ENCODE peak calls at places on chromosomes 7 and 10, in six cellular contexts. Y is cardiac muscle cell, X is GM23248, I is kidney, Z is lower leg skin, E is transverse colon. Q is an unnamed sample.
A peak's percentile ranks its signal among the peaks of the same experiment; 100 is the strongest.

GRCh38 chr7:90946711-90947501 is 317.3 kb upstream of the FZD1 start:
- DNase-seq in Y (no peak), E (no peak), Z (no peak), X (no peak), I (no peak), Q (no peak)

GRCh38 chr7:13778967-13779366 is 210.5 kb downstream of the ETV1 start:
- DNase-seq in Z (no peak), E (no peak), Y (peak; percentile 10), I (no peak), X (peak; percentile 74), Q (no peak)

GRCh38 chr7:45239486-45239885 is 81.9 kb downstream of the RAMP3 start:
- DNase-seq in E (no peak), Y (peak; percentile 43), I (no peak), Z (no peak), X (peak; percentile 93), Q (peak; percentile 2)

GRCh38 chr7:28900311-28900710 is 57.8 kb downstream of the TRIL start:
- DNase-seq in Y (no peak), X (no peak), I (no peak), Z (no peak), E (no peak), Q (no peak)

GRCh38 chr10:88243847-88244730 is 339.0 kb downstream of the RNLS start:
- DNase-seq in I (peak; percentile 87), X (no peak), Z (peak; percentile 28), E (peak; percentile 66), Y (peak; percentile 96), Q (peak; percentile 48)

GRCh38 chr7:20197837-20198236 is 19.3 kb downstream of the MACC1 start:
- DNase-seq in Y (no peak), I (no peak), X (no peak), E (no peak), Z (no peak), Q (no peak)

GRCh38 chr7:134289423-134289822 is 27.3 kb downstream of the SLC35B4 start:
- DNase-seq in E (no peak), X (peak; percentile 70), Z (peak; percentile 17), I (no peak), Y (no peak), Q (no peak)

GRCh38 chr10:59098387-59098786 is 78.1 kb upstream of the PHYHIPL start:
- DNase-seq in E (peak; percentile 11), I (no peak), X (peak; percentile 73), Z (no peak), Y (peak; percentile 74), Q (peak; percentile 53)

GRCh38 chr7:101659706-101660105 is 30.6 kb upstream of the MYL10 start:
- DNase-seq in I (no peak), Z (no peak), Y (no peak), X (no peak), E (no peak), Q (no peak)

GRCh38 chr7:78587443-78588044 is 789.0 kb downstream of the PHTF2 start:
- DNase-seq in X (peak; percentile 61), I (no peak), Z (no peak), Y (peak; percentile 14), E (no peak), Q (no peak)

GRCh38 chr7:39602351-39602750 is 21.0 kb upstream of the RALA start:
- DNase-seq in Y (no peak), X (peak; percentile 64), I (no peak), Z (no peak), E (no peak), Q (no peak)

GRCh38 chr7:14691034-14691433 is 211.5 kb downstream of the DGKB start:
- DNase-seq in X (no peak), Z (no peak), E (no peak), Y (no peak), I (no peak), Q (no peak)

GRCh38 chr10:51224610-51225230 is 150.4 kb downstream of the PRKG1 start:
- DNase-seq in E (no peak), I (no peak), Z (no peak), Y (peak; percentile 80), X (peak; percentile 86), Q (peak; percentile 60)
- H3K4me3 ChIP-seq in E (no peak overlapping the region), I (no peak overlapping the region), Z (no peak overlapping the region), Y (no peak overlapping the region), X (peak overlapping the region; percentile 68), Q (no peak overlapping the region)

DNA sequence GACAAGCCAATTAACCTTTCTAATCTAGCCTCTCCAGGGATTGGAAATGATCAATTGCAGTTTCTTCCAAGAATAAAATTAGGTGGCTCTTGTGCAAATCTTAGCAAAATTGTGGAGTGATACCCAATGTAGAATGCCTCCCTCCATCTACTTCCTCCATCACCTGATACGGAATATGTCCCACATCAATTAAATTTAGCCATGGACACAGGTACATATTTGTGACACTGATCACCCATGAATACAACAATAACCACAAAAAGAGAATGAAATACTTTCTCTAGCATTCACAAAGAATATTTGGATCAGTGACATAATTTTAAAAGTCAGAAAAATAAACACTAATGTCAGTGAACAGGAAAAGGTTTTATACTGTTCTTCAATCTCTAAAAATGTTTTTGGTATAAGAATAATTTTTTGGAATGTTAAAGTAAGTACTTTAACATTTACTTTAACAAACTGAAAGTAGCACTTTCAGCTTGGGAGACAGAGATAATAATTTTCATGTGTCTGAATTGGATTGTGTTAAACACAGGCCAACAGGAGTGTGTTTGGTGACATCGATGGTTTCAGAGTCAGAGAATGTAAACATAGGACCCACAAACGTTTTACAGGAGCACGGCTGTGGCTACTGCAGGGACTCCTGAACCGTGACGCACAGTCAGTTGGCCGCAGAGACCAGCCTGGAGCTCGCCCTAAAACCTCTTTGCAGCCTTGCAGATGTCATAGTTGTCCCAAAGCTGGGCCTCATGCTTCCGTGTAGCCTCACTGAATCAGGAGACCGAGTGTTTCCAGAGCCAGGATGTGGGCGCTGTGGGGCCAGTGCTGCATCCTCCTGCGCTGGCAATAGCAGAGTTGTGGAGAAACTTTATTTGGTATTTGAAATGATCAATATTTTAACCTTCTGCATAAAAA is 7.2 kb downstream of the RBM20 start:
- DNase-seq in E (no peak), Z (no peak), Y (no peak), I (no peak), X (peak; percentile 84), Q (peak; percentile 67)
- H3K4me3 ChIP-seq in E (no peak overlapping the region), Z (no peak overlapping the region), Y (no peak overlapping the region), I (no peak overlapping the region), X (peak overlapping the region; percentile 36), Q (peak overlapping the region; percentile 43)

DNA sequence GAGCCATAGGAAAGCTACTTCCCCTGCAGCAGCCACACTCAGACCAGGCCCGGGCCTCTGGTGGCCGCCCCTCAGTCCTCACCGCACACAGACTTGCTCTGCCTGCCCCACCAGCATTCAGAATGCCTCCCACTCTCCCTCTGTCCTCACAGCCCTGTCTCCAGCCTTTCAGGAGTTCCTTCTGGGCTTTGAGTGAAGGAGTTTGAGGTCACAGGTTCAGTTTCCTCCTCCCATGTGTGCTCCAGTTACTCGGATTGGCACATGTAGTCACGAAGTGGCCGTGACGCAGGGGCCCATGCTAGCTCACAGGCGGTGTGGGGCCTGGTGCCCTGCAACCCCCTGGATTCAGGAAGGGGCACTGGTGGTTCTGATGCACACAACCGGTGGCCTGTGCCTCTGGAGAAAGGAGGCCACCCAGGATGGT is 5.3 kb downstream of the ALOX5 start:
- DNase-seq in Z (no peak), E (no peak), I (no peak), X (no peak), Y (no peak), Q (no peak)
- H3K4me3 ChIP-seq in Z (no peak overlapping the region), E (no peak overlapping the region), I (no peak overlapping the region), X (no peak overlapping the region), Y (no peak overlapping the region), Q (no peak overlapping the region)

GRCh38 chr10:70850097-70850496 is 34.3 kb downstream of the SGPL1 start:
- DNase-seq in Z (no peak), X (no peak), I (no peak), E (no peak), Y (peak; percentile 43), Q (no peak)
- H3K4me3 ChIP-seq in Z (no peak overlapping the region), X (no peak overlapping the region), I (no peak overlapping the region), E (no peak overlapping the region), Y (no peak overlapping the region), Q (no peak overlapping the region)

DNA sequence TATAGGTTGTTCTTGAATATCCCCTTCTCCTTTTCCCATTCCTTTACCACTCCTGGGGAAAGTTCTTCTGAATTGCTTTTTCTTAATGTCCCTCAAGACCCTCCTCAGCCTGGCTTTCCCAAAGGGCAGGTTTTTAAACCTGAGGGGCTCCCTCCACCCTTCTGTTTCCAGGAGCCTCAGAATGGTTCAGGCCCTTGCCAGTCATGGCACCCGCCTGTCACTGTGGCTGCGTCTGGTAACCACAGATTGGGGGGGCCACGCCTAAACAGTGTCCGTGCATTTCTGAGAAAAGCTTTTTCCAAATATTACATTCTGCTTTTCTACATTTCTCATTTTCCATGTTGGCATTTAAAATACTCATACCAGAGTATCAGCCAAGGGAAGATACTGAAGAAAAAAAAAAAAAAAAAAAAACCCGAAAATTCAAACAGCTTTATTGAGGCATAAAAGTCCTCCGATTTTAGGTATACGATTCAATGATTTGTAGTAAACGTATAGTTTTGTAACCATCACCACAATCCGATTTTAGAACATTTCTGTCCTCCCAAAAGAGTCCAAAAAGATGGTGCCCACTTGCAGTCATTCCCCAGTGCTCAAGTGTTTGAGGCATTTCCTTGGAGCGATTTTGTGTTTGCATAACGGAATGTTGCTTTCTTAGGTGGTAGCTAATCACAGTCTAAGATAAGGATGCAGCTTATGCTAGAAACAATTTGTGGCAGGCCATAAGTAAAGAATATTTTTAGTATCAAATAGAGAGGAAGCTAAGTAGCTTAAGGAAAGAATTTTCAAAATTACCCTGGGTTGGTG is 22.1 kb downstream of the HKDC1 start:
- DNase-seq in X (no peak), Y (peak; percentile 39), Z (no peak), E (no peak), I (no peak), Q (no peak)
- H3K4me3 ChIP-seq in X (no peak overlapping the region), Y (no peak overlapping the region), Z (no peak overlapping the region), E (no peak overlapping the region), I (no peak overlapping the region), Q (no peak overlapping the region)

DNA sequence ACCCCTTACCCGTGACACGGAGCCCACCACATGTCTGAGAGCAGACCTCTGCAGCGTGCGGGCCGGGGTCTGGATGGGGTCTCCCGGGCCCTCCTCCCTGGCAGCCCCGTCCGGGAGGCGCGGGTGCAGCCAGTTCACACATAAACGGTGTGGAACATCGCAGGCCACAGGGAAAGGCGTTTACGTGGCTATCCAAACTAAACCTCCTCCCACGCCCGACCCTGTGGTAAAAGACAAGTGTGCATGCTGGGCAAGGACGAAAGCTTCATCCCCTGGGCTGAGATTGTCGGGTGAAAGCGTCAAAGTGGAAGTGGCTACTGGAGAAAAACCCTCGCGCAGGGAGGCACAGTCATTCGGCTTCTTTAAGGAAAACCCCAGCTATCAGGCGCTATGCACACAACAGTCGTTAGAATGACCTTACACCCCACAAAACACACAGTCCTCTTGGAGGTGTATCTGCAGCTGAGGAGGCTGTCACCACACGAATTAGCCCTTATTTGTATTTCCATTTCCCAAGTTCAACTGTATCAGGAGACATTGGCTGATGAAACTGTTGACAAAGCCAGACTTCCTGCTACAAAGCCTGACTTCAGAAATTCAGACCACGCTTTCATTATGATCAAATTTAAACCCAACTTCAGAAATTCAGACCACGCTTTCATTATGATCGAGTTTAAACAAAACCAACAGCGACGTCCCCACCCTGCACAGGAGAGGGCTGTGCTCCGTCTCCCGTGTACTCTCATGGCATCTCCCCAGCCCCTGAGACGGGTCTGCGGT is 15.3 kb downstream of the GPER1 start:
- DNase-seq in Z (no peak), I (peak; percentile 71), Y (no peak), E (no peak), X (no peak), Q (no peak)
- H3K4me3 ChIP-seq in Z (no peak overlapping the region), I (no peak overlapping the region), Y (no peak overlapping the region), E (no peak overlapping the region), X (no peak overlapping the region), Q (no peak overlapping the region)